ENCODE peak calls at places on chromosomes 11 and 22, in ten cellular contexts. U, I, N, Q, J, P, S, O, R and D are unnamed samples. For H3K27me3, the result is how much of the 10 kb centered on the place peaks cover.

GRCh38 chr11:43576834-43577521 is 103.6 kb upstream of the HSD17B12 start:
- DNase-seq in U (peak), I (peak), N (peak), Q (peak), J (no peak), P (peak), S (peak), O (peak), R (no peak), D (peak)

GRCh38 chr11:6333112-6333511 is 12.8 kb upstream of the CAVIN3 start:
- DNase-seq in U (no peak), I (peak), N (no peak), Q (peak), J (no peak), P (no peak), S (no peak), O (no peak), R (no peak), D (no peak)

GRCh38 chr11:26583550-26583949 is 11.5 kb upstream of the MUC15 start:
- DNase-seq in U (no peak), I (no peak), N (no peak), Q (peak), J (peak), P (no peak), S (peak), O (no peak), R (no peak), D (peak)

GRCh38 chr11:11731311-11732083 is 109.7 kb upstream of the GALNT18 start:
- DNase-seq in U (no peak), I (peak), N (peak), Q (peak), J (peak), P (no peak), S (peak), O (no peak), R (no peak), D (no peak)

GRCh38 chr22:29205598-29206371 is at the start of gene EMID1:
- DNase-seq in U (peak), I (peak), N (no peak), Q (no peak), J (no peak), P (peak), S (peak), O (peak), R (no peak), D (peak)

GRCh38 chr22:29313126-29314071 is 2.1 kb downstream of the RASL10A start:
- DNase-seq in U (peak), I (no peak), N (no peak), Q (peak), J (no peak), P (no peak), S (no peak), O (peak), R (peak), D (no peak)

GRCh38 chr22:39092111-39092867 is 4.8 kb upstream of the APOBEC3H start:
- DNase-seq in U (no peak), I (no peak), N (no peak), Q (no peak), J (no peak), P (peak), S (no peak), O (no peak), R (no peak), D (no peak)

GRCh38 chr11:134038897-134039470 is 29.9 kb upstream of the JAM3 start:
- DNase-seq in U (no peak), I (peak), N (no peak), Q (no peak), J (no peak), P (no peak), S (no peak), O (no peak), R (no peak), D (peak)

GRCh38 chr22:26797910-26798309 is 140.5 kb downstream of the MIAT start:
- DNase-seq in U (peak), I (no peak), N (no peak), Q (no peak), J (no peak), P (no peak), S (no peak), O (peak), R (no peak), D (no peak)

GRCh38 chr11:33262016-33262638 is 4.9 kb downstream of the HIPK3 start:
- DNase-seq in U (no peak), I (peak), N (peak), Q (peak), J (no peak), P (no peak), S (peak), O (no peak), R (no peak), D (no peak)

DNA sequence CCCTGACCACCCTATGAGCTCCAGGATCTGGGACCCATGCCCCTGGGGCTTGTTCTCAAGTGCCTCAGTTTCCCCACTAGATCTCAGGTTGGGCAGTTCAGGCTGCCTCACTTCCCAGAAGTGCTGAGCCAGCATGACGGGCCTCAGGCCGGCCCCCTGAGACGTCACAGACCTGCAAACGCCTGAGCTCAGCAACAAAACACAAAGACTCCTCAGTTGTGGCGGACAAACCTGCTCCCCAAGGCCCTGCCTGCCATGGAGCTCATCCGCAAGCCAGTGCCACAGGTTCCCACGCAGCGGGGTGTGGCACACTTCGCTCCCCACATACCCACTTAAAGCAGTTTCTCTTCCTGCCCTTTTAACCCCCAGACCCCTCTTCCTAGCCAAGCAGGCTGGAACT is 45.2 kb downstream of the NECTIN1 start:
- DNase-seq in U (no peak), I (no peak), N (no peak), Q (no peak), J (peak), P (peak), S (peak), O (no peak), R (no peak), D (peak)
- H3K27ac ChIP-seq in U (no peak), I (no peak), N (peak), Q (no peak), J (peak), P (peak), S (peak), O (no peak), R (no peak), D (peak)

DNA sequence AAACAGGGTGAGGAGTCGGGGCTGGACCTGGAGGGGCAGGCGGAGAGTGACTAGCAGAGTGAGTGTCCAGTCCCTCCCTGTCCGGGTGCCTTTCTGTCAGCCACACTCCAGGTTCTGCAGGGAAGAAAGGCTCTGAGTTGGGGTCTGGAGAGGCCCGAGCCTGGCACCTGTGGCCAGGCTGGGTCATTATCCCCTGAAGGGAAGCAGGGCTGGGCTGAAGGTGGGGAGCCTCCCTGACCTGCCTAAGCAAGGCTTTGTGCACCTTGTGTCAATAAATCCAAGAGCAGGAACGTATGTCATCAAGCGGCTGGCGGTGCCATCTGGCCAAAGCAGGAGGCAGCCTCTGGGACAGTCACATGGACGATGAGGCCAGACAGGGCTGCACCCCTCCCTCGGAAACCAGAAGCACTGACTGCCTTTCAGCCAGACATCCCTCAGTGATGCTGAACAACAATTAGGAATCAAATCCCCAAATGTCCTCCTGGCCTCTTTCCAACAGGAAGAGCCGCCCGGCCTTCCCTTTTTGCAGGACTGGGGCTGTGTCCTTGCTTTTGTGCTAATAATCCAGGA is 73.9 kb upstream of the FGF3 start:
- DNase-seq in U (no peak), I (no peak), N (no peak), Q (no peak), J (no peak), P (no peak), S (peak), O (no peak), R (no peak), D (no peak)
- H3K27me3 ChIP-seq in U (under half), I (under half), N (under half), Q (under half), J (under half), P (half or more), S (under half), O (half or more), R (under half), D (under half)

GRCh38 chr11:17595526-17596309 is 48.7 kb downstream of the OTOG start:
- DNase-seq in U (peak), I (no peak), N (no peak), Q (no peak), J (no peak), P (no peak), S (no peak), O (no peak), R (no peak), D (no peak)
- H2AFZ ChIP-seq in U (no peak), I (no peak), N (no peak), Q (no peak), J (no peak), P (no peak), S (no peak), O (no peak), R (no peak), D (no peak)

GRCh38 chr11:126433244-126433846 is 77.9 kb downstream of the ST3GAL4 start:
- DNase-seq in U (no peak), I (no peak), N (no peak), Q (no peak), J (no peak), P (no peak), S (no peak), O (no peak), R (no peak), D (no peak)

GRCh38 chr11:126430581-126431320 is 75.3 kb downstream of the ST3GAL4 start:
- DNase-seq in U (no peak), I (peak), N (no peak), Q (no peak), J (no peak), P (no peak), S (peak), O (no peak), R (no peak), D (no peak)

GRCh38 chr11:126432065-126432461 is 76.6 kb downstream of the ST3GAL4 start:
- DNase-seq in U (no peak), I (no peak), N (no peak), Q (no peak), J (no peak), P (no peak), S (no peak), O (no peak), R (no peak), D (no peak)

GRCh38 chr11:126432525-126432924 is 77.0 kb downstream of the ST3GAL4 start:
- DNase-seq in U (no peak), I (no peak), N (no peak), Q (no peak), J (no peak), P (no peak), S (no peak), O (no peak), R (no peak), D (no peak)

DNA sequence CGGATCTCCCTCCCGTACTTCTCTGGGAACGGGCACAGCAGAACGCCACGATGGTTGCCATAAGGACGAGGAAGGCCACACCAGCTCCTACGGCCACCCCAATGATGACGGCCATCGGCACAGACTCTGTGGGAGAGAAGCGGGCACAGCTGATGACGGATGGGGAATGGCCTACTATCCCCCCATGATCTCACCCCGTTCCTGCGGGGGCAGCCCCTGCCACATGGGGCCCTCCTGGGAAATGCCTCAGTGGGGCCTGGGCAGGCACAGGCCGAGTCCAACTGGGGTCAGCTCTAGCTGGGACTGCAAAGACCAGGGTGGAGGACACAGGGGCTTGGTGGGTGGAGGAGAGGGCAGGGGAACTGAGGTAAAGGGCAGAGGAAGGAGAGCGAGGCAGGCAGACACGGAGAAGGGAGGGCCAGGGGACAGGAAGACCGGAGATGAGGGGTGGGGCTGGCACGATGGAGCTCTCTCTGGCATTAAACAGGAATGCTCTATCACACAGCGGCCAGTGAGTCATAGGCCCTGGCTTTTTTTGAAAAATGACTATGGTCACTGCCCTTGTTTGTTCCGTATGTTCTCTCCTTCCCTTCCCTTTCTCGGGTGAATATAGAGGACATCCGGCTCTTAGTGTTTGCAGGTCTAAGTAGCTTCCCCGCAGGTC is 76.0 kb downstream of the ST3GAL4 start:
- DNase-seq in U (no peak), I (peak), N (peak), Q (peak), J (no peak), P (no peak), S (peak), O (no peak), R (no peak), D (peak)
- H3K27ac ChIP-seq in U (no peak), I (peak), N (peak), Q (peak), J (no peak), P (no peak), S (peak), O (no peak), R (no peak), D (peak)

GRCh38 chr11:124725719-124726105 is 14.0 kb upstream of the NRGN start:
- DNase-seq in U (no peak), I (peak), N (peak), Q (peak), J (peak), P (no peak), S (peak), O (no peak), R (no peak), D (no peak)
- H3K27me3 ChIP-seq in U (under half), I (under half), N (under half), Q (under half), J (under half), P (under half), S (under half), O (half or more), R (under half), D (under half)

GRCh38 chr22:32411388-32411787 is 659 bp downstream of the RTCB start:
- DNase-seq in U (no peak), I (peak), N (peak), Q (peak), J (peak), P (no peak), S (peak), O (no peak), R (no peak), D (peak)
- H2AFZ ChIP-seq in U (no peak), I (peak), N (peak), Q (peak), J (peak), P (peak), S (peak), O (peak), R (peak), D (peak)

DNA sequence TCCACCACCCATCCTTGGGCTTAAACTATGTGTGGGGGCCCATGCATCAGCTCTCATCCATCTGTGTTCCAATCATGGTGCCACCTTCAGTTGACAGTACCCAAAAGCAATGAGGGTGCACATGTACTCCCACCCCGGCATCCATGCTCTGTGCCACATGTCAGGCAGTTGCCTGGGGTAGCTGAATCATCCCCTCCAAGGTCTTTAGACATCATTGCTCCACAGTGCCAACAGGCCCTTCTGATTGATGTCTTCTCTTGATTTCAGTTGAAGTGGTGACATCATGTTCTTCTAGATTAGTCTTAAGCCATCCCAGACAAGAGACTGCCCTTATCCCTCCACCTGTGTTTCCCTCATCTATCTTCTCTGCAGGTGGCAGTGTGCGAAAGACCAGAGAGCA is 42.5 kb downstream of the TMPRSS5 start:
- DNase-seq in U (no peak), I (no peak), N (peak), Q (no peak), J (no peak), P (no peak), S (peak), O (peak), R (no peak), D (peak)
- H3K27ac ChIP-seq in U (no peak), I (no peak), N (peak), Q (no peak), J (peak), P (no peak), S (peak), O (peak), R (no peak), D (peak)

GRCh38 chr11:76680517-76681425 is 10.2 kb upstream of the LRRC32 start:
- DNase-seq in U (peak), I (peak), N (peak), Q (peak), J (peak), P (peak), S (peak), O (peak), R (peak), D (peak)
- H3K27me3 ChIP-seq in U (under half), I (under half), N (under half), Q (under half), J (under half), P (under half), S (under half), O (under half), R (under half), D (under half)